ENCODE peak calls at places on chromosomes 5 and 9, in four cellular contexts. One of them, this sample, is unnamed.

GRCh38 chr9:72524820-72525539 is 3.6 kb downstream of the TMC1 start:
- DNase-seq in GM20000: peak; percentile 24
- DNase-seq in hypothalamus: no peak
- DNase-seq in OCI-LY7: no peak
- DNase-seq in this sample: no peak

GRCh38 chr5:135448071-135448704 is 1.0 kb upstream of the DCANP1 start:
- DNase-seq in GM20000: no peak
- DNase-seq in hypothalamus: no peak
- DNase-seq in OCI-LY7: no peak
- DNase-seq in this sample: no peak

GRCh38 chr5:88878976-88879375 is 4.0 kb downstream of the MEF2C start:
- DNase-seq in GM20000: no peak
- DNase-seq in hypothalamus: no peak
- DNase-seq in OCI-LY7: no peak
- DNase-seq in this sample: no peak

GRCh38 chr5:78504726-78505431 is 143.7 kb downstream of the LHFPL2 start:
- DNase-seq in GM20000: no peak
- DNase-seq in hypothalamus: peak; percentile 54
- DNase-seq in OCI-LY7: no peak
- DNase-seq in this sample: peak; percentile 64

GRCh38 chr9:6024035-6024554 is 8.7 kb upstream of the RANBP6 start:
- DNase-seq in GM20000: peak; percentile 53
- DNase-seq in hypothalamus: no peak
- DNase-seq in OCI-LY7: peak; percentile 74
- DNase-seq in this sample: no peak

GRCh38 chr5:73899916-73900315 is 273.9 kb downstream of the ARHGEF28 start:
- DNase-seq in GM20000: no peak
- DNase-seq in hypothalamus: no peak
- DNase-seq in OCI-LY7: no peak
- DNase-seq in this sample: no peak

GRCh38 chr5:137254153-137254552 is 245.0 kb downstream of the SPOCK1 start:
- DNase-seq in GM20000: no peak
- DNase-seq in hypothalamus: no peak
- DNase-seq in OCI-LY7: no peak
- DNase-seq in this sample: no peak

GRCh38 chr5:6419340-6419852 is 29.3 kb upstream of the UBE2QL1 start:
- DNase-seq in GM20000: no peak
- DNase-seq in hypothalamus: no peak
- DNase-seq in OCI-LY7: no peak
- DNase-seq in this sample: no peak

GRCh38 chr5:40399349-40399748 is 280.4 kb upstream of the PTGER4 start:
- DNase-seq in GM20000: no peak
- DNase-seq in hypothalamus: no peak
- DNase-seq in OCI-LY7: no peak
- DNase-seq in this sample: no peak

GRCh38 chr5:56498759-56499395 is 265.7 kb upstream of the ANKRD55 start:
- DNase-seq in GM20000: no peak
- DNase-seq in hypothalamus: no peak
- DNase-seq in OCI-LY7: no peak
- DNase-seq in this sample: no peak

GRCh38 chr5:5678909-5679308 is 256.4 kb downstream of the ICE1 start:
- DNase-seq in GM20000: no peak
- DNase-seq in hypothalamus: no peak
- DNase-seq in OCI-LY7: no peak
- DNase-seq in this sample: no peak

GRCh38 chr9:69658987-69659677 is 13.0 kb downstream of the APBA1 start:
- DNase-seq in GM20000: no peak
- DNase-seq in hypothalamus: no peak
- DNase-seq in OCI-LY7: no peak
- DNase-seq in this sample: no peak

GRCh38 chr5:134133213-134133994 is 18.9 kb downstream of the TCF7 start:
- DNase-seq in GM20000: no peak
- DNase-seq in hypothalamus: no peak
- DNase-seq in OCI-LY7: no peak
- DNase-seq in this sample: no peak

GRCh38 chr9:131361202-131361833 is 32.6 kb upstream of the PRRC2B start:
- DNase-seq in GM20000: no peak
- DNase-seq in hypothalamus: no peak
- DNase-seq in OCI-LY7: no peak
- DNase-seq in this sample: no peak

GRCh38 chr5:74441616-74442015 is 198.9 kb downstream of the ENC1 start:
- DNase-seq in GM20000: no peak
- DNase-seq in hypothalamus: no peak
- DNase-seq in OCI-LY7: no peak
- DNase-seq in this sample: no peak

GRCh38 chr5:178540526-178540925 is 49.7 kb downstream of the COL23A1 start:
- DNase-seq in GM20000: no peak
- DNase-seq in hypothalamus: no peak
- DNase-seq in OCI-LY7: no peak
- DNase-seq in this sample: no peak

GRCh38 chr9:109989296-109989695 is 209.3 kb downstream of the PALM2AKAP2 start:
- DNase-seq in GM20000: no peak
- DNase-seq in hypothalamus: no peak
- DNase-seq in OCI-LY7: no peak
- DNase-seq in this sample: no peak

GRCh38 chr9:121620777-121621437 is 30.5 kb upstream of the DAB2IP start:
- DNase-seq in GM20000: peak; percentile 48
- DNase-seq in hypothalamus: no peak
- DNase-seq in OCI-LY7: peak; percentile 57
- DNase-seq in this sample: no peak

GRCh38 chr5:1485320-1486118 is 38.2 kb downstream of the LPCAT1 start:
- DNase-seq in GM20000: no peak
- DNase-seq in hypothalamus: no peak
- DNase-seq in OCI-LY7: no peak
- DNase-seq in this sample: no peak

GRCh38 chr5:103942587-103943186 is 380.1 kb upstream of the NUDT12 start:
- DNase-seq in GM20000: no peak
- DNase-seq in hypothalamus: no peak
- DNase-seq in OCI-LY7: no peak
- DNase-seq in this sample: no peak

GRCh38 chr5:74543162-74543995 is 97.1 kb downstream of the ENC1 start:
- DNase-seq in GM20000: no peak
- DNase-seq in hypothalamus: no peak
- DNase-seq in OCI-LY7: no peak
- DNase-seq in this sample: peak; percentile 17

GRCh38 chr5:151164687-151165392 is 7.3 kb upstream of the ANXA6 start:
- DNase-seq in GM20000: peak; percentile 81
- DNase-seq in hypothalamus: peak; percentile 46
- DNase-seq in OCI-LY7: peak; percentile 88
- DNase-seq in this sample: no peak

GRCh38 chr5:132781029-132781428 is 4.0 kb upstream of the SEPTIN8 start:
- DNase-seq in GM20000: no peak
- DNase-seq in hypothalamus: no peak
- DNase-seq in OCI-LY7: no peak
- DNase-seq in this sample: no peak

GRCh38 chr9:105694848-105695581 is 674 bp downstream of the TMEM38B start:
- DNase-seq in GM20000: peak; percentile 67
- DNase-seq in hypothalamus: peak; percentile 71
- DNase-seq in OCI-LY7: peak; percentile 58
- DNase-seq in this sample: no peak

GRCh38 chr9:95923794-95924193 is 48.3 kb downstream of the ERCC6L2 start:
- DNase-seq in GM20000: no peak
- DNase-seq in hypothalamus: no peak
- DNase-seq in OCI-LY7: no peak
- DNase-seq in this sample: no peak

GRCh38 chr5:116380615-116381014 is 194.0 kb downstream of the SEMA6A start:
- DNase-seq in GM20000: no peak
- DNase-seq in hypothalamus: no peak
- DNase-seq in OCI-LY7: no peak
- DNase-seq in this sample: no peak

GRCh38 chr5:14035859-14036440 is 91.5 kb upstream of the DNAH5 start:
- DNase-seq in GM20000: peak; percentile 32
- DNase-seq in hypothalamus: no peak
- DNase-seq in OCI-LY7: no peak
- DNase-seq in this sample: no peak

GRCh38 chr5:79284852-79285251 is 48.9 kb downstream of the JMY start:
- DNase-seq in GM20000: no peak
- DNase-seq in hypothalamus: no peak
- DNase-seq in OCI-LY7: no peak
- DNase-seq in this sample: no peak

GRCh38 chr5:134432174-134432573 is 20.5 kb upstream of the CDKN2AIPNL start:
- DNase-seq in GM20000: no peak
- DNase-seq in hypothalamus: no peak
- DNase-seq in OCI-LY7: no peak
- DNase-seq in this sample: no peak

GRCh38 chr9:676780-677458 is 164.6 kb upstream of the DMRT1 start:
- DNase-seq in GM20000: no peak
- DNase-seq in hypothalamus: no peak
- DNase-seq in OCI-LY7: no peak
- DNase-seq in this sample: no peak

GRCh38 chr9:34203275-34204010 is 24.6 kb downstream of the UBAP1 start:
- DNase-seq in GM20000: no peak
- DNase-seq in hypothalamus: no peak
- DNase-seq in OCI-LY7: no peak
- DNase-seq in this sample: no peak

GRCh38 chr9:77647659-77648457 is at the start of gene GNA14:
- DNase-seq in GM20000: no peak
- DNase-seq in hypothalamus: peak; percentile 6
- DNase-seq in OCI-LY7: no peak
- DNase-seq in this sample: no peak

GRCh38 chr5:88419931-88420330 is 151.3 kb upstream of the TMEM161B start:
- DNase-seq in GM20000: no peak
- DNase-seq in hypothalamus: no peak
- DNase-seq in OCI-LY7: no peak
- DNase-seq in this sample: no peak

GRCh38 chr5:26482817-26483375 is 555.5 kb downstream of the CDH9 start:
- DNase-seq in GM20000: peak; percentile 53
- DNase-seq in hypothalamus: no peak
- DNase-seq in OCI-LY7: peak; percentile 24
- DNase-seq in this sample: no peak

GRCh38 chr5:51960617-51961115 is 577.4 kb downstream of the ISL1 start:
- DNase-seq in GM20000: no peak
- DNase-seq in hypothalamus: no peak
- DNase-seq in OCI-LY7: peak; percentile 4
- DNase-seq in this sample: no peak

GRCh38 chr5:149274964-149275363 is 3.3 kb downstream of the AFAP1L1 start:
- DNase-seq in GM20000: no peak
- DNase-seq in hypothalamus: no peak
- DNase-seq in OCI-LY7: no peak
- DNase-seq in this sample: no peak

GRCh38 chr9:97889941-97890557 is 32.3 kb downstream of the TRMO start:
- DNase-seq in GM20000: peak; percentile 67
- DNase-seq in hypothalamus: no peak
- DNase-seq in OCI-LY7: peak; percentile 45
- DNase-seq in this sample: no peak